ENCODE peak calls at places on chromosomes 16 and 17, in seven cellular contexts. K is prostate gland, W is vagina, A is Panc1, X is GM12878, T is transverse colon, V is sigmoid colon. I is an unnamed sample.

GRCh38 chr16:3256146-3256875 is at the start of gene MEFV:
- DNase-seq in W (no peak), V (no peak), K (no peak), A (no peak), T (peak; percentile 9), X (no peak), I (no peak)

GRCh38 chr16:19114359-19115147 is 789 bp downstream of the ITPRIPL2 start:
- DNase-seq in T (peak; percentile 69), K (peak; percentile 55), V (peak; percentile 87), X (no peak), W (no peak), A (no peak), I (peak; percentile 71)

GRCh38 chr17:20267459-20267842 is 199.9 kb downstream of the LGALS9B start:
- DNase-seq in W (no peak), V (no peak), A (no peak), X (peak; percentile 4), T (no peak), K (no peak), I (no peak)

GRCh38 chr16:30484887-30485286 is 12.3 kb downstream of the ITGAL start:
- DNase-seq in K (no peak), V (no peak), W (no peak), A (no peak), T (no peak), X (no peak), I (no peak)

GRCh38 chr16:47970291-47970931 is 185.4 kb downstream of the ABCC12 start:
- DNase-seq in X (no peak), V (no peak), A (no peak), T (no peak), W (peak; percentile 27), K (no peak), I (no peak)

GRCh38 chr16:2517954-2518605 is 2.1 kb upstream of the AMDHD2 start:
- DNase-seq in T (no peak), W (no peak), K (no peak), V (no peak), X (no peak), A (no peak), I (no peak)

GRCh38 chr16:85578599-85578948 is 34.5 kb upstream of the GSE1 start:
- DNase-seq in T (no peak), A (no peak), X (no peak), W (no peak), K (no peak), V (no peak), I (no peak)

GRCh38 chr17:49108318-49108717 is 24.3 kb upstream of the B4GALNT2 start:
- DNase-seq in K (peak; percentile 52), A (no peak), V (no peak), X (no peak), W (no peak), T (no peak), I (no peak)

GRCh38 chr17:67944035-67944434 is 52.2 kb downstream of the C17orf58 start:
- DNase-seq in A (no peak), V (no peak), W (no peak), X (no peak), T (no peak), K (no peak), I (no peak)

GRCh38 chr17:45584092-45585036 is 93.8 kb upstream of the PLEKHM1 start:
- DNase-seq in W (no peak), A (no peak), V (peak; percentile 77), T (peak; percentile 85), K (peak; percentile 79), X (no peak), I (no peak)
- TF ChIP-seq POLR2AphosphoS5 in W (no peak), A (no peak), V (no peak), T (peak; percentile 49), K (peak; percentile 10), X (peak; percentile 59), I (no peak)

GRCh38 chr17:57615836-57616235 is 129.3 kb downstream of the CCDC182 start:
- DNase-seq in T (no peak), V (no peak), K (no peak), W (no peak), X (no peak), A (no peak), I (peak; percentile 36)
- TF ChIP-seq POLR2AphosphoS5 in T (no peak), V (no peak), K (no peak), W (no peak), X (no peak), A (no peak), I (no peak)

DNA sequence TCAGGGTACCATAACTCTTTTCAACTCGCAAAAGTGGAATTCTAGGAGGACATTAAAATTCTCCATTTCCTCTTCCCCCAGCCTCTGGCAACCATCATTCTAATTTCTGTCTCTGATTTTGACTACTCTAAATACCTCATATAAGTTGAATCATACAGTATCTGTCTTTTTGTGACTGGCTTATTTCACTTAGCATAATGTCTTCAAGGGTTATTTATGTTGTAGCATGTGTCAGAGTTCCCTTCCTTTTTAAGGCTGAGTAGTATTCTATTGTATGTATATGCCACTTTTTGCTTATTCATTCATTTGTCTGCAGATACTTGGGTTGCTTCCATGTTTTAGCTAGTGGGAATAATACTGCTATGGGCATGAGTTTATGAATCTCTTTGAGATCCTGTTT is 12.0 kb downstream of the RNF135 start:
- DNase-seq in T (no peak), K (no peak), A (no peak), W (no peak), X (no peak), V (no peak), I (no peak)
- TF ChIP-seq POLR2AphosphoS5 in T (no peak), K (no peak), A (no peak), W (no peak), X (no peak), V (no peak), I (no peak)

GRCh38 chr16:65318138-65318537 is 196.3 kb upstream of the CDH11 start:
- DNase-seq in T (no peak), V (no peak), K (no peak), A (no peak), W (no peak), X (no peak), I (no peak)
- TF ChIP-seq POLR2AphosphoS5 in T (no peak), V (no peak), K (no peak), A (no peak), W (no peak), X (no peak), I (no peak)

GRCh38 chr17:77581480-77581879 is 377.0 kb upstream of the TNRC6C start:
- DNase-seq in V (no peak), X (no peak), A (no peak), T (no peak), K (no peak), W (no peak), I (no peak)
- TF ChIP-seq POLR2AphosphoS5 in V (no peak), X (no peak), A (no peak), T (no peak), K (no peak), W (no peak), I (no peak)

GRCh38 chr16:52696126-52696525 is 149.2 kb upstream of the TOX3 start:
- DNase-seq in A (no peak), T (no peak), W (no peak), V (no peak), X (no peak), K (no peak), I (no peak)

DNA sequence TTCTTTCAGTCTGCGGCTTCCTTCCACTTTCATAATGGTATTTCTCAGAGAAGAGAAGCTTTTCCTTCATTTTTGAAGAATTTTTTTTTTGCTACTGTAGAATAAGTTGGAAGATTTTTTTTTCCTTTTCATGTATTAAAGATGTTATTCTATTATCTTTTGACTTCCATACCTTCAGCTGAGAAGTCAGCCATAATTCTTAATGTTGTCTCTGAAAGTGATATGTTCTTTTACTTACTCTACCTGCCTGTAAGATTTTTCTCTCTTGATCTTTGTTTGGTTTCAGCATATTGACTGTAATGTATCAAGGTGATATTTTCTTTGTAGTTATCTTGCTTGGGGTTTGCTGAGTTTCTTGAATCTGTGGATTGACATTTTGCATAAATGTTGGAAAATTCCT is 143.5 kb upstream of the TOX3 start:
- DNase-seq in X (no peak), A (no peak), T (no peak), W (no peak), K (no peak), V (no peak), I (no peak)
- TF ChIP-seq POLR2AphosphoS5 in X (no peak), A (no peak), T (no peak), W (no peak), K (no peak), V (no peak), I (no peak)

GRCh38 chr17:47227862-47228261 is 18.7 kb downstream of the MYL4 start:
- DNase-seq in K (no peak), X (no peak), T (no peak), V (no peak), W (no peak), A (no peak), I (no peak)

GRCh38 chr17:47223460-47223859 is 14.3 kb downstream of the MYL4 start:
- DNase-seq in T (no peak), W (no peak), K (no peak), X (no peak), A (no peak), V (no peak), I (no peak)

GRCh38 chr17:47225911-47226688 is 17.0 kb downstream of the MYL4 start:
- DNase-seq in X (no peak), K (no peak), A (no peak), T (no peak), W (no peak), V (no peak), I (no peak)

GRCh38 chr17:47224971-47225370 is 15.8 kb downstream of the MYL4 start:
- DNase-seq in W (no peak), X (no peak), K (no peak), A (no peak), V (no peak), T (no peak), I (no peak)

GRCh38 chr17:47225436-47225858 is 16.3 kb downstream of the MYL4 start:
- DNase-seq in K (peak; percentile 33), W (no peak), T (peak; percentile 52), V (peak; percentile 92), A (no peak), X (no peak), I (no peak)
- TF ChIP-seq POLR2AphosphoS5 in K (peak; percentile 35), W (peak; percentile 27), T (no peak), V (no peak), A (no peak), X (no peak), I (peak; percentile 30)

DNA sequence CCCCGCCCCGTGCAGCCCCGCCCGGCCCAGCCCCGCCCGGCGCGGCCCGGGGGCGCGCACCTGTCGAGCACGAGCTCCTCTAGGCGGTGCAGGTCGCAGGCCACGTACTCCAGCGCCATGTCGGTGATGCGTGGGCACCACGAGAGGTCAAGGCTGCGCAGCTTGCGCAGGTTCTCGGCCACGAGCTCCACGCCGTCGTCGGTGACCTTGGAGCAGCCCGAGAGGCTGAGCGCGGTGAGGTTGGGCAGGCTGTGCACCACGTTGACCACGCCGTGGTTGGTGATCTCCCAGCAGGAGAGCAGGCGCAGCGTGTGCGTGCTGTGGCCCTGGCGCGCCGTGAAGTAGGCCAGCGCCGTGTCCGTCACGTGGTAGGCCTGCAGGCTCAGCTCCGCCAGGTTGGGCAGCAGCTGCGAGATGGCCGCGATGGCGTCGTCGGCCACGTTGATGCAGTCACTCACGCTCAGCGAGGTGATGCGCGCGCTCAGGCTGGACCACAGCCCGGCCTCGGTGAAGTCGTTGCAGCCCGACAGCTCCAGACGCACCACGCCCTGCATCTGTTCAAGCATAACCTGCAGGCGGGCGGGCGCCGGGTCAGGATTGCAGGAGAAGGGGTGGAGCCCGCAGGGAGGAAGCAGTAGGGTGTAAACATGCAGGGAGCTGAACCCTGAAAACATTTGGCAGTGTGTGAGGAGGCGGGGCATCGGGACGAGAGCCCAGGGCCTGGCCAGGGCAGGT is 5.3 kb upstream of the WDR24 start:
- DNase-seq in W (no peak), X (no peak), T (peak; percentile 91), A (no peak), K (no peak), V (no peak), I (peak; percentile 49)
- TF ChIP-seq POLR2AphosphoS5 in W (peak; percentile 53), X (no peak), T (peak; percentile 50), A (no peak), K (no peak), V (no peak), I (no peak)

GRCh38 chr16:26830716-26831115 is 236.0 kb upstream of the C16orf82 start:
- DNase-seq in K (no peak), W (no peak), X (no peak), T (no peak), A (no peak), V (no peak), I (no peak)
- TF ChIP-seq POLR2AphosphoS5 in K (no peak), W (no peak), X (no peak), T (no peak), A (no peak), V (no peak), I (no peak)